ENCODE peak calls at places on chromosome 19, in eight cellular contexts. One of them, this sample, is unnamed.

GRCh38 chr19:1189419-1189818 is 15.4 kb upstream of the SBNO2 start:
- DNase-seq in H1: no peak
- DNase-seq in A549: peak; percentile 71
- DNase-seq in K562: peak; percentile 84
- DNase-seq in endothelial cell of umbilical vein: no peak
- DNase-seq in HepG2: no peak
- DNase-seq in HCT116: peak; percentile 75
- DNase-seq in GM12878: no peak
- DNase-seq in this sample: peak; percentile 41

GRCh38 chr19:56477429-56478338 is 539 bp upstream of the ZNF667 start:
- DNase-seq in H1: peak; percentile 81
- DNase-seq in A549: no peak
- DNase-seq in K562: peak; percentile 14
- DNase-seq in endothelial cell of umbilical vein: peak; percentile 82
- DNase-seq in HepG2: no peak
- DNase-seq in HCT116: no peak
- DNase-seq in GM12878: no peak
- DNase-seq in this sample: no peak

GRCh38 chr19:35853038-35853756 is 893 bp upstream of the NPHS1 start:
- DNase-seq in H1: no peak
- DNase-seq in A549: no peak
- DNase-seq in K562: no peak
- DNase-seq in endothelial cell of umbilical vein: no peak
- DNase-seq in HepG2: no peak
- DNase-seq in HCT116: no peak
- DNase-seq in GM12878: no peak
- DNase-seq in this sample: no peak

GRCh38 chr19:12837225-12837624 is 1.1 kb upstream of the MAST1 start:
- DNase-seq in H1: no peak
- DNase-seq in A549: no peak
- DNase-seq in K562: no peak
- DNase-seq in endothelial cell of umbilical vein: no peak
- DNase-seq in HepG2: no peak
- DNase-seq in HCT116: no peak
- DNase-seq in GM12878: no peak
- DNase-seq in this sample: no peak

GRCh38 chr19:5394907-5395505 is 54.4 kb upstream of the PTPRS start:
- DNase-seq in H1: peak; percentile 72
- DNase-seq in A549: no peak
- DNase-seq in K562: no peak
- DNase-seq in endothelial cell of umbilical vein: no peak
- DNase-seq in HepG2: no peak
- DNase-seq in HCT116: no peak
- DNase-seq in GM12878: no peak
- DNase-seq in this sample: no peak

GRCh38 chr19:19662866-19663291 is 597 bp downstream of the ATP13A1 start:
- DNase-seq in H1: no peak
- DNase-seq in A549: no peak
- DNase-seq in K562: peak; percentile 71
- DNase-seq in endothelial cell of umbilical vein: no peak
- DNase-seq in HepG2: peak; percentile 22
- DNase-seq in HCT116: no peak
- DNase-seq in GM12878: no peak
- DNase-seq in this sample: peak; percentile 74

GRCh38 chr19:464146-464545 is 3.3 kb upstream of the SHC2 start:
- DNase-seq in H1: no peak
- DNase-seq in A549: no peak
- DNase-seq in K562: no peak
- DNase-seq in endothelial cell of umbilical vein: no peak
- DNase-seq in HepG2: no peak
- DNase-seq in HCT116: no peak
- DNase-seq in GM12878: no peak
- DNase-seq in this sample: no peak

GRCh38 chr19:4326837-4327251 is 11.8 kb downstream of the STAP2 start:
- DNase-seq in H1: peak; percentile 89
- DNase-seq in A549: no peak
- DNase-seq in K562: peak; percentile 82
- DNase-seq in endothelial cell of umbilical vein: no peak
- DNase-seq in HepG2: no peak
- DNase-seq in HCT116: no peak
- DNase-seq in GM12878: no peak
- DNase-seq in this sample: peak; percentile 25

GRCh38 chr19:4108767-4109625 is 14.9 kb downstream of the MAP2K2 start:
- DNase-seq in H1: no peak
- DNase-seq in A549: no peak
- DNase-seq in K562: no peak
- DNase-seq in endothelial cell of umbilical vein: no peak
- DNase-seq in HepG2: no peak
- DNase-seq in HCT116: no peak
- DNase-seq in GM12878: peak; percentile 79
- DNase-seq in this sample: peak; percentile 94

GRCh38 chr19:38142176-38143035 is 81.6 kb downstream of the DPF1 start:
- DNase-seq in H1: peak; percentile 85
- DNase-seq in A549: peak; percentile 81
- DNase-seq in K562: peak; percentile 84
- DNase-seq in endothelial cell of umbilical vein: peak; percentile 37
- DNase-seq in HepG2: peak; percentile 33
- DNase-seq in HCT116: no peak
- DNase-seq in GM12878: no peak
- DNase-seq in this sample: peak; percentile 44

GRCh38 chr19:6062274-6062673 is 48.0 kb downstream of the RFX2 start:
- DNase-seq in H1: no peak
- DNase-seq in A549: no peak
- DNase-seq in K562: peak; percentile 33
- DNase-seq in endothelial cell of umbilical vein: peak; percentile 99
- DNase-seq in HepG2: no peak
- DNase-seq in HCT116: no peak
- DNase-seq in GM12878: no peak
- DNase-seq in this sample: peak; percentile 91

GRCh38 chr19:1393841-1394240 is 7.5 kb downstream of the GAMT start:
- DNase-seq in H1: no peak
- DNase-seq in A549: no peak
- DNase-seq in K562: no peak
- DNase-seq in endothelial cell of umbilical vein: no peak
- DNase-seq in HepG2: no peak
- DNase-seq in HCT116: no peak
- DNase-seq in GM12878: no peak
- DNase-seq in this sample: no peak

GRCh38 chr19:41025411-41025810 is 34.3 kb downstream of the CYP2B6 start:
- DNase-seq in H1: no peak
- DNase-seq in A549: no peak
- DNase-seq in K562: no peak
- DNase-seq in endothelial cell of umbilical vein: no peak
- DNase-seq in HepG2: no peak
- DNase-seq in HCT116: no peak
- DNase-seq in GM12878: no peak
- DNase-seq in this sample: no peak

GRCh38 chr19:39963860-39964259 is 7.1 kb upstream of the PSMC4 start:
- DNase-seq in H1: no peak
- DNase-seq in A549: no peak
- DNase-seq in K562: no peak
- DNase-seq in endothelial cell of umbilical vein: no peak
- DNase-seq in HepG2: no peak
- DNase-seq in HCT116: no peak
- DNase-seq in GM12878: no peak
- DNase-seq in this sample: no peak

GRCh38 chr19:16836906-16837362 is 7.7 kb downstream of the SIN3B start:
- DNase-seq in H1: no peak
- DNase-seq in A549: no peak
- DNase-seq in K562: no peak
- DNase-seq in endothelial cell of umbilical vein: no peak
- DNase-seq in HepG2: no peak
- DNase-seq in HCT116: no peak
- DNase-seq in GM12878: no peak
- DNase-seq in this sample: no peak

GRCh38 chr19:1163934-1164683 is 10.0 kb downstream of the SBNO2 start:
- DNase-seq in H1: no peak
- DNase-seq in A549: no peak
- DNase-seq in K562: no peak
- DNase-seq in endothelial cell of umbilical vein: no peak
- DNase-seq in HepG2: no peak
- DNase-seq in HCT116: no peak
- DNase-seq in GM12878: no peak
- DNase-seq in this sample: no peak

GRCh38 chr19:5452594-5453565 is 2.3 kb upstream of the ZNRF4 start:
- DNase-seq in H1: no peak
- DNase-seq in A549: peak; percentile 66
- DNase-seq in K562: peak; percentile 64
- DNase-seq in endothelial cell of umbilical vein: no peak
- DNase-seq in HepG2: peak; percentile 44
- DNase-seq in HCT116: peak; percentile 78
- DNase-seq in GM12878: no peak
- DNase-seq in this sample: peak; percentile 27

GRCh38 chr19:44747739-44748425 is 626 bp upstream of the BCL3 start:
- DNase-seq in H1: peak; percentile 59
- DNase-seq in A549: peak; percentile 92
- DNase-seq in K562: no peak
- DNase-seq in endothelial cell of umbilical vein: peak; percentile 76
- DNase-seq in HepG2: peak; percentile 50
- DNase-seq in HCT116: no peak
- DNase-seq in GM12878: no peak
- DNase-seq in this sample: peak; percentile 45

GRCh38 chr19:5143471-5144411 is 174.8 kb downstream of the KDM4B start:
- DNase-seq in H1: no peak
- DNase-seq in A549: no peak
- DNase-seq in K562: no peak
- DNase-seq in endothelial cell of umbilical vein: no peak
- DNase-seq in HepG2: no peak
- DNase-seq in HCT116: no peak
- DNase-seq in GM12878: no peak
- DNase-seq in this sample: peak; percentile 72

GRCh38 chr19:51394045-51394836 is 3.9 kb upstream of the C19orf84 start:
- DNase-seq in H1: peak; percentile 94
- DNase-seq in A549: peak; percentile 100
- DNase-seq in K562: peak; percentile 99
- DNase-seq in endothelial cell of umbilical vein: peak; percentile 91
- DNase-seq in HepG2: peak; percentile 99
- DNase-seq in HCT116: peak; percentile 100
- DNase-seq in GM12878: peak; percentile 99
- DNase-seq in this sample: peak; percentile 99

GRCh38 chr19:34145741-34146202 is 26.5 kb upstream of the LSM14A start:
- DNase-seq in H1: peak; percentile 53
- DNase-seq in A549: peak; percentile 75
- DNase-seq in K562: peak; percentile 73
- DNase-seq in endothelial cell of umbilical vein: peak; percentile 65
- DNase-seq in HepG2: peak; percentile 46
- DNase-seq in HCT116: peak; percentile 33
- DNase-seq in GM12878: no peak
- DNase-seq in this sample: peak; percentile 65
- TF ChIP-seq MAX in H1: no peak
- TF ChIP-seq MAX in A549: no peak
- TF ChIP-seq MAX in K562: no peak
- TF ChIP-seq MAX in endothelial cell of umbilical vein: no peak
- TF ChIP-seq MAX in HepG2: no peak
- TF ChIP-seq MAX in HCT116: no peak
- TF ChIP-seq MAX in GM12878: no peak
- TF ChIP-seq MAX in this sample: no peak

DNA sequence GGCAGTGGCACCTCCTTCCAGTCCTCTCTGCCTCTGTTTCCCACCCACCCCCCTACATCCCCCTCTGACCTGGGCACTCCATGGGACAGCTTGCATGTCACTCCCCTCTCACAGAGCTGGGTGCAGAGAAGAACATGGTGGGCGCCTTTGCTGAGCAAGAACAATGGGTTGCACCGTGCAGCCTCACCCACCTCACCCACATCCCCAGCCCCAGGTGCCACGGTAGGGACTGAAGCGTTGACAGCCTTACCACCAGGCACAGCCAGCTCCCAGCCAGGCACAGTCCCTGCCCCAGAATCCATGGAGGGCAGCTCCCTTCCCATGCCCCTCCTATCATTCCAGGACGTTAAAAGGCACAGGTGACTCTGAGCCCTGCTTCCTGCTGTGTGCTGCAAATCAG is 93.1 kb upstream of the VSTM2B start:
- DNase-seq in H1: no peak
- DNase-seq in A549: no peak
- DNase-seq in K562: no peak
- DNase-seq in endothelial cell of umbilical vein: no peak
- DNase-seq in HepG2: no peak
- DNase-seq in HCT116: no peak
- DNase-seq in GM12878: no peak
- DNase-seq in this sample: no peak
- H3K4me3 ChIP-seq in H1: no peak overlapping the region
- H3K4me3 ChIP-seq in A549: no peak overlapping the region
- H3K4me3 ChIP-seq in K562: no peak overlapping the region
- H3K4me3 ChIP-seq in endothelial cell of umbilical vein: no peak overlapping the region
- H3K4me3 ChIP-seq in HepG2: no peak overlapping the region
- H3K4me3 ChIP-seq in HCT116: no peak overlapping the region
- H3K4me3 ChIP-seq in GM12878: no peak overlapping the region
- H3K4me3 ChIP-seq in this sample: no peak overlapping the region

DNA sequence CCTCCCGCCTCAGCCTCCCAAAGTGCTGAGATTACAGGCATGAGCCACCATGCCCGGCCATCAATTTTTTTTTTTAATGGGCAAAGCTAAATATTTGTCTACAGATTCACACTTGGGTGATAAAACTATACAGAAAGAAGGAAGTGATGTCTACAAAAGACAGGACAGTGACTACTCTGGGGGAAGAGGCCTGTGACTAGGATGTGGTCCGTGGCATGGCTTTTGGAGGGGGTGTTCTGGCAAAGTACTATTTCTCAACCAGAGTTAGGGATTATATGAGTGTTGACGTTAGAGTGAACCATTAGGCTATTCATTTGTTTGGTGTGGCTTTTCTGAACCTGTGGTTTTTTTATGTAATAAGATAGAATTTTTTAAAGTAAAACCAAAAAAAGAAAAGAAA is 42.7 kb downstream of the INSR start:
- DNase-seq in H1: no peak
- DNase-seq in A549: no peak
- DNase-seq in K562: no peak
- DNase-seq in endothelial cell of umbilical vein: no peak
- DNase-seq in HepG2: no peak
- DNase-seq in HCT116: no peak
- DNase-seq in GM12878: no peak
- DNase-seq in this sample: peak; percentile 88
- TF ChIP-seq POLR2A in H1: no peak
- TF ChIP-seq POLR2A in A549: no peak
- TF ChIP-seq POLR2A in K562: no peak
- TF ChIP-seq POLR2A in endothelial cell of umbilical vein: no peak
- TF ChIP-seq POLR2A in HepG2: no peak
- TF ChIP-seq POLR2A in HCT116: no peak
- TF ChIP-seq POLR2A in GM12878: no peak
- TF ChIP-seq POLR2A in this sample: no peak

DNA sequence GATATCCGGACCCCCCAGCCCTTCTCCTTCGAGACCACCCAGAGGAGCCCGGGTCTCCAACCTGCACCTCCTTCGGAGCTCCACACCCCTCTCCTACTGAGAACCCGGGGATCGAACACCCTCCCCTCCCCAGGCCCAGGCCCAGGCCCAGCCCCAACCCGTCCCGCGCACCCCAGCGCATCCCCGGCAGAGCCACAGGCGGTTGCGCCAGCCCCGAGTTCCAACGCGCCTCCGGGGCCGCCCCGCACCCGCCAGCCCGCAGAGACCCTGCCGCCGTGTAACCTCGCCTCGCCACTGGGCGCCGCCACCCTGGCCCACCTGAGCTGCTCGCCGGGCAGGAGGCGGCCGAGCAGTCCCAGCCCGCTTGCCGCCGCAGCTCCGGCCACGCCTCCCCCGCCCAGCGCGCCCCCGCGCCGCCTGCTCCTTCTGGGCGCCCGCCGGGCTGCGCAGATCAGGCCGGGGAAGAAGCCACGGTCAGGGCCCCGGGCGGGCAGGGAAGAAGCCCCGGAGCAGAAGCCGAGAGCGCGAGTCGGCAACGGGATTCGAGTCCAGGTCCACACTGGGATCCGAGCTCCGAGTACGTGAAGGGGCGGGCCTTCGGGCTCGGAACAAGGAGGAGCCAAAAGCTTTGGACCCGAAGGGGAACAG is at the start of gene MBOAT7:
- DNase-seq in H1: no peak
- DNase-seq in A549: no peak
- DNase-seq in K562: no peak
- DNase-seq in endothelial cell of umbilical vein: no peak
- DNase-seq in HepG2: no peak
- DNase-seq in HCT116: no peak
- DNase-seq in GM12878: no peak
- DNase-seq in this sample: no peak
- TF ChIP-seq MAX in H1: peak; percentile 31
- TF ChIP-seq MAX in A549: peak; percentile 62
- TF ChIP-seq MAX in K562: peak; percentile 37
- TF ChIP-seq MAX in endothelial cell of umbilical vein: no peak
- TF ChIP-seq MAX in HepG2: peak; percentile 68
- TF ChIP-seq MAX in HCT116: no peak
- TF ChIP-seq MAX in GM12878: no peak
- TF ChIP-seq MAX in this sample: no peak